ENCODE peak calls at places on chromosomes 3 and 15, in five cellular contexts. W, L, V, S and U are unnamed samples.
A peak's percentile ranks its signal among the peaks of the same experiment; 100 is the strongest.

GRCh38 chr3:127525373-127525772 is 65.2 kb downstream of the TPRA1 start:
- DNase-seq in W (no peak), L (peak; percentile 25), V (no peak), S (peak; percentile 27), U (no peak)

GRCh38 chr3:122004123-122004522 is 17.9 kb downstream of the ILDR1 start:
- DNase-seq in W (no peak), L (no peak), V (no peak), S (no peak), U (no peak)

GRCh38 chr15:81375461-81375860 is 1.4 kb upstream of the TMC3 start:
- DNase-seq in W (no peak), L (no peak), V (no peak), S (no peak), U (no peak)

GRCh38 chr3:150773616-150774192 is 10.7 kb upstream of the SIAH2 start:
- DNase-seq in W (no peak), L (no peak), V (no peak), S (no peak), U (no peak)

GRCh38 chr3:143525408-143525807 is 322.9 kb downstream of the SLC9A9 start:
- DNase-seq in W (no peak), L (no peak), V (no peak), S (no peak), U (no peak)

GRCh38 chr15:43093026-43093425 is 12.8 kb downstream of the UBR1 start:
- DNase-seq in W (no peak), L (no peak), V (no peak), S (no peak), U (no peak)

GRCh38 chr3:155995525-155996370 is 124.6 kb upstream of the KCNAB1 start:
- DNase-seq in W (no peak), L (peak; percentile 26), V (no peak), S (peak; percentile 41), U (no peak)

GRCh38 chr15:86336051-86336788 is 256.5 kb downstream of the AGBL1 start:
- DNase-seq in W (no peak), L (no peak), V (no peak), S (no peak), U (no peak)

GRCh38 chr3:147760998-147761397 is 351.8 kb downstream of the ZIC1 start:
- DNase-seq in W (no peak), L (no peak), V (no peak), S (no peak), U (no peak)

GRCh38 chr3:129908417-129908816 is 14.9 kb upstream of the TMCC1 start:
- DNase-seq in W (no peak), L (no peak), V (no peak), S (peak; percentile 67), U (no peak)

GRCh38 chr3:66502267-66502874 is 1.5 kb upstream of the LRIG1 start:
- DNase-seq in W (no peak), L (no peak), V (no peak), S (no peak), U (no peak)

GRCh38 chr3:178202199-178202598 is 334.0 kb upstream of the KCNMB2 start:
- DNase-seq in W (no peak), L (no peak), V (no peak), S (no peak), U (no peak)
- TF ChIP-seq CREB1 in W (no peak), L (no peak), V (no peak), S (no peak), U (no peak)

GRCh38 chr3:38553071-38553470 is 56.9 kb downstream of the EXOG start:
- DNase-seq in W (no peak), L (no peak), V (no peak), S (no peak), U (no peak)

GRCh38 chr3:38554127-38554827 is 58.1 kb downstream of the EXOG start:
- DNase-seq in W (no peak), L (no peak), V (no peak), S (no peak), U (no peak)

GRCh38 chr3:38555149-38555840 is 59.2 kb downstream of the EXOG start:
- DNase-seq in W (no peak), L (no peak), V (no peak), S (no peak), U (no peak)

GRCh38 chr3:38556640-38557358 is 60.7 kb downstream of the EXOG start:
- DNase-seq in W (no peak), L (no peak), V (no peak), S (no peak), U (no peak)

GRCh38 chr3:38555926-38556325 is 59.8 kb downstream of the EXOG start:
- DNase-seq in W (no peak), L (no peak), V (no peak), S (no peak), U (no peak)
- TF ChIP-seq USF2 in W (no peak), L (no peak), V (no peak), S (no peak), U (no peak)

GRCh38 chr3:49454898-49455681 is 15.0 kb upstream of the DAG1 start:
- DNase-seq in W (no peak), L (no peak), V (peak; percentile 48), S (no peak), U (no peak)
- TF ChIP-seq CREB1 in W (no peak), L (no peak), V (no peak), S (no peak), U (no peak)

DNA sequence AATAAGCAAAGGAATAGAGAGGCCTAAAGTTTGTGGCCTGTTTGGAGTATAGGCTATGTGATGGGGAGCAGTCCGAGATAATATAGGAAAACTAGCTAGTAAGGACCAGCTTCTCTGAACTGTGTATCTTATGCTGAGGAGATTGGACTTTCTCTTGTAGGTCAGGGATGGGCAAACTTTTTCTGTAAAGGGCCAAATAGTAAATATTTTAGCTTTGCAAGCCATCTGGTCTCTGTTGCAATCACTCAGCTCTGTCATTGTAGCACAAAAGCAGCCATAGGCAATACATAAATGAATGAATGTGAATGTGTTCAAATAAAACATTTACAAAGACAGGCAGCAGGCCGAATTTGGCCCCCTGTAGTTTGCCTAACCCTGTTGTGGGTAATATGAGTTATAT is 24.5 kb downstream of the TMOD3 start:
- DNase-seq in W (no peak), L (no peak), V (no peak), S (no peak), U (no peak)
- TF ChIP-seq USF2 in W (no peak), L (no peak), V (no peak), S (no peak), U (no peak)